ENCODE peak calls at places on chromosomes 12 and 14, in ten cellular contexts. T is BJ, Q is NCI-H2171, C is HFFc6, J is NCI-H510A, O is T follicular helper cell, D is lung, L is glutamatergic neuron, Z is bronchial epithelial cell, K is type B pancreatic cell. A is an unnamed sample.

GRCh38 chr14:72907886-72908285 is 14.0 kb upstream of the DPF3 start:
- DNase-seq in Z (peak), O (no peak), K (no peak), T (no peak), C (peak), L (no peak), D (no peak), J (no peak), Q (no peak), A (no peak)

GRCh38 chr14:77902806-77903205 is 102.9 kb downstream of the ADCK1 start:
- DNase-seq in C (no peak), Q (no peak), T (no peak), O (no peak), Z (no peak), L (no peak), K (no peak), J (no peak), D (no peak), A (no peak)

GRCh38 chr12:48446372-48446771 is 26.0 kb upstream of the ANP32D start:
- DNase-seq in D (no peak), L (peak), Q (no peak), J (no peak), C (no peak), Z (peak), O (no peak), K (no peak), T (no peak), A (no peak)

GRCh38 chr14:32383337-32384009 is 54.4 kb downstream of the AKAP6 start:
- DNase-seq in O (no peak), C (no peak), T (no peak), K (no peak), D (no peak), Q (peak), Z (peak), J (no peak), L (no peak), A (no peak)

GRCh38 chr12:102962986-102963385 is 5.5 kb downstream of the ASCL1 start:
- DNase-seq in Z (no peak), J (no peak), L (no peak), O (no peak), C (no peak), Q (no peak), D (no peak), T (no peak), K (no peak), A (no peak)

GRCh38 chr14:36940476-36940875 is 231.9 kb downstream of the SLC25A21 start:
- DNase-seq in L (no peak), T (no peak), Q (no peak), J (no peak), O (no peak), Z (no peak), C (no peak), D (no peak), K (no peak), A (no peak)

GRCh38 chr14:35883677-35884293 is 57.6 kb downstream of the BRMS1L start:
- DNase-seq in Q (no peak), C (peak), K (no peak), L (peak), T (no peak), Z (peak), O (no peak), J (peak), D (no peak), A (peak)

GRCh38 chr12:122880668-122881067 is 15.3 kb downstream of the VPS37B start:
- DNase-seq in C (peak), T (no peak), L (peak), D (no peak), J (peak), O (no peak), Z (no peak), K (no peak), Q (peak), A (no peak)

GRCh38 chr12:57195655-57196371 is 20.8 kb upstream of the NXPH4 start:
- DNase-seq in K (no peak), D (no peak), Q (no peak), L (no peak), T (no peak), O (no peak), J (no peak), C (no peak), Z (no peak), A (no peak)

GRCh38 chr12:104998423-104999346 is 12.6 kb downstream of the NOPCHAP1 start:
- DNase-seq in Q (peak), K (no peak), D (peak), J (peak), C (no peak), T (no peak), L (no peak), Z (no peak), O (no peak), A (no peak)

GRCh38 chr14:40679256-40679655 is 927.4 kb upstream of the LRFN5 start:
- DNase-seq in J (no peak), O (no peak), K (no peak), T (no peak), Q (no peak), D (no peak), Z (no peak), C (no peak), L (no peak), A (no peak)

GRCh38 chr14:90560529-90560928 is 163.7 kb downstream of the CALM1 start:
- DNase-seq in Q (no peak), L (no peak), K (no peak), Z (no peak), C (no peak), D (no peak), J (no peak), T (no peak), O (no peak), A (no peak)

GRCh38 chr12:13156277-13156676 is 40.2 kb upstream of the EMP1 start:
- DNase-seq in T (no peak), L (no peak), Z (no peak), Q (no peak), C (no peak), O (no peak), K (no peak), D (no peak), J (no peak), A (no peak)

GRCh38 chr12:84356224-84356623 is 556.4 kb downstream of the SLC6A15 start:
- DNase-seq in J (no peak), K (no peak), L (no peak), C (no peak), Z (no peak), T (no peak), O (no peak), D (no peak), Q (no peak), A (no peak)

GRCh38 chr14:50768693-50769092 is 62.3 kb downstream of the NIN start:
- DNase-seq in L (no peak), Q (no peak), Z (no peak), D (no peak), J (no peak), K (no peak), T (no peak), O (no peak), C (peak), A (no peak)

GRCh38 chr14:99320621-99321235 is 48.7 kb upstream of the BCL11B start:
- DNase-seq in T (no peak), L (no peak), D (peak), C (no peak), Q (no peak), J (no peak), O (no peak), K (no peak), Z (no peak), A (no peak)

GRCh38 chr12:32264995-32265394 is 134.4 kb upstream of the FGD4 start:
- DNase-seq in L (no peak), O (no peak), K (no peak), C (no peak), D (no peak), Q (peak), T (peak), Z (no peak), J (no peak), A (peak)

GRCh38 chr14:102020058-102020971 is 55.9 kb downstream of the DYNC1H1 start:
- DNase-seq in C (peak), D (no peak), T (peak), Q (no peak), K (no peak), Z (no peak), O (no peak), L (no peak), J (no peak), A (no peak)

GRCh38 chr14:39364509-39364908 is 67.7 kb downstream of the FBXO33 start:
- DNase-seq in K (no peak), J (no peak), Q (no peak), D (no peak), Z (no peak), C (no peak), L (no peak), O (no peak), T (no peak), A (no peak)

GRCh38 chr12:53427905-53428594 is 4.4 kb downstream of the AMHR2 start:
- DNase-seq in Q (no peak), C (peak), Z (peak), T (peak), O (no peak), K (no peak), D (no peak), J (no peak), L (no peak), A (no peak)

GRCh38 chr14:76792422-76792821 is 20.3 kb downstream of the ANGEL1 start:
- DNase-seq in D (no peak), O (no peak), C (no peak), Q (no peak), L (no peak), Z (no peak), J (no peak), K (no peak), T (no peak), A (no peak)

GRCh38 chr12:11798856-11799530 is 149.5 kb downstream of the ETV6 start:
- DNase-seq in D (no peak), Z (peak), C (peak), Q (no peak), O (no peak), T (peak), L (no peak), K (no peak), J (no peak), A (no peak)

GRCh38 chr14:61160798-61161197 is 120.3 kb downstream of the TMEM30B start:
- DNase-seq in J (no peak), D (no peak), C (no peak), Z (no peak), Q (no peak), O (no peak), L (no peak), T (no peak), K (no peak), A (no peak)

GRCh38 chr12:123743002-123743401 is 19.1 kb upstream of the DNAH10 start:
- DNase-seq in C (no peak), J (no peak), T (no peak), Z (no peak), D (no peak), K (no peak), Q (no peak), O (no peak), L (no peak), A (no peak)

GRCh38 chr12:5452569-5452968 is 20.7 kb downstream of the NTF3 start:
- DNase-seq in Z (no peak), T (no peak), J (no peak), C (no peak), O (no peak), Q (no peak), D (no peak), L (no peak), K (no peak), A (no peak)

GRCh38 chr14:31884776-31885379 is 192.2 kb upstream of the ARHGAP5 start:
- DNase-seq in T (no peak), C (no peak), Z (peak), Q (no peak), L (no peak), D (no peak), K (no peak), J (no peak), O (no peak), A (no peak)

GRCh38 chr14:72812292-72812851 is 81.5 kb downstream of the DPF3 start:
- DNase-seq in Q (no peak), L (no peak), T (no peak), D (peak), C (no peak), Z (peak), J (no peak), O (no peak), K (no peak), A (no peak)

GRCh38 chr14:69695664-69696527 is 71.0 kb upstream of the SRSF5 start:
- DNase-seq in K (no peak), T (no peak), O (no peak), J (no peak), L (no peak), Z (peak), D (no peak), C (peak), Q (no peak), A (no peak)

GRCh38 chr12:30847259-30847658 is 79.3 kb upstream of the TSPAN11 start:
- DNase-seq in T (no peak), L (no peak), O (no peak), Q (peak), J (peak), D (no peak), Z (peak), K (no peak), C (peak), A (no peak)

GRCh38 chr12:5511644-5512584 is 80.0 kb downstream of the NTF3 start:
- DNase-seq in J (no peak), O (no peak), Z (no peak), K (peak), L (no peak), C (peak), D (no peak), Q (no peak), T (no peak), A (no peak)

GRCh38 chr14:91745329-91745728 is 13.4 kb upstream of the CATSPERB start:
- DNase-seq in Z (peak), J (no peak), L (no peak), K (no peak), O (no peak), C (no peak), D (no peak), Q (no peak), T (no peak), A (no peak)

GRCh38 chr12:11730299-11731041 is 81.0 kb downstream of the ETV6 start:
- DNase-seq in C (no peak), T (no peak), Z (peak), D (peak), L (no peak), O (no peak), J (peak), K (no peak), Q (no peak), A (no peak)

GRCh38 chr12:12506541-12506940 is 56.1 kb downstream of the DUSP16 start:
- DNase-seq in C (peak), Z (no peak), O (no peak), K (no peak), Q (no peak), D (no peak), J (no peak), T (peak), L (no peak), A (no peak)

GRCh38 chr14:65957631-65958205 is 528.5 kb upstream of the CCDC196 start:
- DNase-seq in O (no peak), C (no peak), L (no peak), Z (no peak), T (no peak), J (no peak), D (no peak), Q (no peak), K (no peak), A (no peak)

GRCh38 chr12:51683763-51684357 is 92.8 kb downstream of the SCN8A start:
- DNase-seq in Q (no peak), D (no peak), K (no peak), O (no peak), L (no peak), C (peak), Z (peak), T (peak), J (no peak), A (no peak)

GRCh38 chr12:132292328-132293319 is 36.8 kb downstream of the GALNT9 start:
- DNase-seq in D (no peak), Z (no peak), L (peak), T (no peak), Q (no peak), J (no peak), C (no peak), O (no peak), K (no peak), A (no peak)

GRCh38 chr12:126558810-126559209 is 1493.6 kb downstream of the AACS start:
- DNase-seq in T (no peak), K (no peak), Q (no peak), C (no peak), J (no peak), Z (no peak), D (no peak), O (no peak), L (no peak), A (no peak)

GRCh38 chr14:102930138-102930752 is 7.8 kb downstream of the AMN start:
- DNase-seq in T (no peak), J (no peak), Z (no peak), C (no peak), D (no peak), O (no peak), L (peak), K (no peak), Q (peak), A (peak)

A was measured in GM20000.